ENCODE peak calls at places on chromosomes 3 and 15, in eight cellular contexts. F is PC-3, Z is hepatocyte, I is GM23338, X is GM23248, K is MM.1S, G is neural progenitor cell, S is HCT116. B is an unnamed sample.

GRCh38 chr3:43735618-43736017 is 44.9 kb downstream of the ABHD5 start:
- DNase-seq in F (no peak), Z (peak; percentile 17), I (no peak), X (no peak), K (no peak), G (no peak), S (no peak), B (no peak)

GRCh38 chr3:60101628-60102027 is 1051.8 kb upstream of the CFAP20DC start:
- DNase-seq in F (no peak), Z (no peak), I (no peak), X (no peak), K (no peak), G (no peak), S (no peak), B (no peak)

GRCh38 chr3:126956866-126957650 is 25.9 kb upstream of the PLXNA1 start:
- DNase-seq in F (no peak), Z (no peak), I (no peak), X (no peak), K (no peak), G (no peak), S (no peak), B (no peak)

GRCh38 chr15:63066302-63066701 is 23.8 kb downstream of the TPM1 start:
- DNase-seq in F (no peak), Z (no peak), I (no peak), X (no peak), K (no peak), G (no peak), S (no peak), B (no peak)

GRCh38 chr3:149333518-149333859 is at the start of gene TM4SF18:
- DNase-seq in F (no peak), Z (no peak), I (peak; percentile 29), X (no peak), K (no peak), G (no peak), S (no peak), B (no peak)

GRCh38 chr15:57323806-57324589 is 52.3 kb upstream of the CGNL1 start:
- DNase-seq in F (peak; percentile 64), Z (peak; percentile 83), I (peak; percentile 60), X (no peak), K (peak; percentile 23), G (peak; percentile 57), S (peak; percentile 90), B (peak; percentile 66)

GRCh38 chr3:158160958-158161357 is 51.1 kb downstream of the RSRC1 start:
- DNase-seq in F (peak; percentile 91), Z (peak; percentile 7), I (no peak), X (peak; percentile 95), K (no peak), G (no peak), S (peak; percentile 75), B (no peak)

GRCh38 chr3:131216801-131217200 is 164.8 kb upstream of the NUDT16 start:
- DNase-seq in F (peak; percentile 80), Z (peak; percentile 72), I (peak; percentile 21), X (peak; percentile 85), K (no peak), G (peak; percentile 6), S (peak; percentile 74), B (no peak)

GRCh38 chr3:177345049-177345972 is 148.0 kb upstream of the TBL1XR1 start:
- DNase-seq in F (peak; percentile 97), Z (peak; percentile 94), I (peak; percentile 62), X (peak; percentile 97), K (peak; percentile 52), G (no peak), S (peak; percentile 96), B (peak; percentile 59)

GRCh38 chr3:94513600-94513999 is 450.7 kb downstream of the NSUN3 start:
- DNase-seq in F (no peak), Z (no peak), I (no peak), X (no peak), K (no peak), G (no peak), S (no peak), B (no peak)

GRCh38 chr3:164604687-164605086 is 473.6 kb downstream of the SI start:
- DNase-seq in F (no peak), Z (no peak), I (no peak), X (no peak), K (no peak), G (no peak), S (no peak), B (no peak)

GRCh38 chr3:52990637-52991036 is 55.2 kb downstream of the SFMBT1 start:
- DNase-seq in F (no peak), Z (no peak), I (no peak), X (no peak), K (no peak), G (no peak), S (no peak), B (no peak)

GRCh38 chr3:121481116-121481895 is 64.5 kb downstream of the POLQ start:
- DNase-seq in F (peak; percentile 31), Z (no peak), I (no peak), X (peak; percentile 64), K (no peak), G (no peak), S (no peak), B (no peak)

GRCh38 chr3:98784666-98785600 is 21.8 kb downstream of the ST3GAL6 start:
- DNase-seq in F (peak; percentile 73), Z (no peak), I (no peak), X (peak; percentile 83), K (no peak), G (no peak), S (no peak), B (no peak)

GRCh38 chr3:87625911-87626310 is 349.5 kb upstream of the POU1F1 start:
- DNase-seq in F (no peak), Z (no peak), I (no peak), X (no peak), K (no peak), G (no peak), S (no peak), B (no peak)

GRCh38 chr15:70243686-70244540 is 146.2 kb upstream of the TLE3 start:
- DNase-seq in F (no peak), Z (peak; percentile 60), I (no peak), X (no peak), K (no peak), G (peak; percentile 26), S (no peak), B (no peak)

GRCh38 chr3:171028025-171028778 is 1.7 kb upstream of the SLC2A2 start:
- DNase-seq in F (no peak), Z (peak; percentile 59), I (peak; percentile 87), X (peak; percentile 90), K (no peak), G (peak; percentile 56), S (no peak), B (no peak)

GRCh38 chr3:129834580-129834979 is 58.9 kb downstream of the TMCC1 start:
- DNase-seq in F (no peak), Z (no peak), I (no peak), X (no peak), K (no peak), G (no peak), S (no peak), B (no peak)

GRCh38 chr3:186523022-186523421 is 21.2 kb downstream of the CRYGS start:
- DNase-seq in F (no peak), Z (no peak), I (no peak), X (no peak), K (no peak), G (no peak), S (no peak), B (no peak)

GRCh38 chr3:194046995-194047681 is 88.8 kb upstream of the HES1 start:
- DNase-seq in F (no peak), Z (no peak), I (no peak), X (peak; percentile 26), K (peak; percentile 83), G (no peak), S (no peak), B (peak; percentile 77)

GRCh38 chr15:42131826-42132806 is 24.3 kb downstream of the PLA2G4F start:
- DNase-seq in F (no peak), Z (peak; percentile 22), I (no peak), X (no peak), K (no peak), G (peak; percentile 72), S (no peak), B (no peak)

GRCh38 chr15:38928431-38928830 is 363.8 kb upstream of the RASGRP1 start:
- DNase-seq in F (no peak), Z (no peak), I (no peak), X (no peak), K (no peak), G (no peak), S (no peak), B (no peak)

GRCh38 chr3:178297732-178298131 is 238.5 kb upstream of the KCNMB2 start:
- DNase-seq in F (no peak), Z (no peak), I (no peak), X (no peak), K (no peak), G (no peak), S (no peak), B (no peak)

GRCh38 chr15:76976572-76977270 is 18.2 kb upstream of the PSTPIP1 start:
- DNase-seq in F (no peak), Z (no peak), I (no peak), X (no peak), K (no peak), G (no peak), S (no peak), B (no peak)
- TF ChIP-seq EZH2phosphoT487 in F (no peak), Z (no peak), I (no peak), X (no peak), K (no peak), G (no peak), S (no peak), B (no peak)

GRCh38 chr15:28103831-28104230 is 4.7 kb upstream of the OCA2 start:
- DNase-seq in F (no peak), Z (no peak), I (no peak), X (no peak), K (no peak), G (no peak), S (no peak), B (no peak)
- H4K20me1 ChIP-seq in F (no peaks in the 10 kb centered on the region), Z (no peaks in the 10 kb centered on the region), I (no peaks in the 10 kb centered on the region), X (no peaks in the 10 kb centered on the region), K (no peaks in the 10 kb centered on the region), G (peaks cover 9% of the 10 kb centered on the region), S (no peaks in the 10 kb centered on the region), B (no peaks in the 10 kb centered on the region)

GRCh38 chr3:42078686-42079085 is 12.5 kb upstream of the TRAK1 start:
- DNase-seq in F (no peak), Z (no peak), I (peak; percentile 78), X (peak; percentile 44), K (no peak), G (no peak), S (no peak), B (no peak)
- H3K27ac ChIP-seq in F (no peak overlapping the region), Z (no peak overlapping the region), I (peak overlapping the region; percentile 60), X (no peak overlapping the region), K (no peak overlapping the region), G (no peak overlapping the region), S (no peak overlapping the region), B (no peak overlapping the region)

GRCh38 chr15:32870240-32871033 is 152.6 kb downstream of the GREM1 start:
- DNase-seq in F (peak; percentile 77), Z (no peak), I (no peak), X (peak; percentile 90), K (no peak), G (no peak), S (peak; percentile 94), B (peak; percentile 64)

GRCh38 chr15:32871887-32872286 is 154.1 kb downstream of the GREM1 start:
- DNase-seq in F (no peak), Z (no peak), I (no peak), X (no peak), K (no peak), G (no peak), S (no peak), B (no peak)

GRCh38 chr15:32869814-32870213 is 152.0 kb downstream of the GREM1 start:
- DNase-seq in F (no peak), Z (no peak), I (no peak), X (no peak), K (no peak), G (no peak), S (no peak), B (no peak)

GRCh38 chr15:32873292-32874114 is 155.7 kb downstream of the GREM1 start:
- DNase-seq in F (peak; percentile 62), Z (peak; percentile 30), I (no peak), X (peak; percentile 59), K (no peak), G (no peak), S (no peak), B (no peak)

GRCh38 chr15:32872606-32873291 is 154.9 kb downstream of the GREM1 start:
- DNase-seq in F (no peak), Z (peak; percentile 34), I (no peak), X (peak; percentile 58), K (no peak), G (no peak), S (no peak), B (no peak)
- TF ChIP-seq EZH2phosphoT487 in F (no peak), Z (peak; percentile 98), I (no peak), X (no peak), K (no peak), G (no peak), S (no peak), B (no peak)